ENCODE peak calls at places on chromosomes 6 and 20, in nine cellular contexts. G, K, A, B, L, Q, R, Z and M are unnamed samples.

GRCh38 chr6:117329926-117330325 is 64.6 kb downstream of the VGLL2 start:
- DNase-seq in G (no peak), K (no peak), A (no peak), B (no peak), L (no peak), Q (no peak), R (no peak), Z (no peak), M (no peak)

GRCh38 chr20:48191200-48191599 is 405.9 kb upstream of the SULF2 start:
- DNase-seq in G (no peak), K (no peak), A (no peak), B (no peak), L (no peak), Q (no peak), R (no peak), Z (peak; percentile 60), M (no peak)

GRCh38 chr20:21048841-21049273 is 57.3 kb downstream of the LINC00237 start:
- DNase-seq in G (peak; percentile 15), K (no peak), A (peak; percentile 33), B (peak; percentile 7), L (peak; percentile 28), Q (no peak), R (peak; percentile 50), Z (no peak), M (no peak)

GRCh38 chr6:158015545-158015944 is 33.9 kb downstream of the SYNJ2 start:
- DNase-seq in G (no peak), K (no peak), A (no peak), B (no peak), L (no peak), Q (no peak), R (no peak), Z (no peak), M (no peak)

GRCh38 chr6:140879861-140880260 is 1252.9 kb upstream of the GJE1 start:
- DNase-seq in G (no peak), K (peak; percentile 35), A (no peak), B (no peak), L (no peak), Q (peak; percentile 83), R (peak; percentile 8), Z (no peak), M (no peak)

GRCh38 chr6:2950713-2951112 is 20.7 kb downstream of the SERPINB6 start:
- DNase-seq in G (no peak), K (no peak), A (no peak), B (no peak), L (no peak), Q (no peak), R (no peak), Z (no peak), M (no peak)

GRCh38 chr6:41439524-41440418 is 104.4 kb downstream of the NCR2 start:
- DNase-seq in G (no peak), K (no peak), A (peak; percentile 32), B (no peak), L (no peak), Q (no peak), R (no peak), Z (no peak), M (no peak)

GRCh38 chr6:45704056-45704790 is 311.4 kb downstream of the CLIC5 start:
- DNase-seq in G (no peak), K (no peak), A (no peak), B (no peak), L (no peak), Q (peak; percentile 44), R (no peak), Z (no peak), M (no peak)

GRCh38 chr20:36460648-36461599 is 80.4 kb upstream of the MYL9 start:
- DNase-seq in G (peak; percentile 93), K (no peak), A (peak; percentile 88), B (peak; percentile 91), L (peak; percentile 88), Q (peak; percentile 84), R (peak; percentile 89), Z (peak; percentile 98), M (peak; percentile 96)

GRCh38 chr6:146027586-146028249 is 1.1 kb upstream of the GRM1 start:
- DNase-seq in G (peak; percentile 36), K (no peak), A (no peak), B (peak; percentile 17), L (no peak), Q (no peak), R (peak; percentile 1), Z (no peak), M (peak; percentile 69)

GRCh38 chr6:101391772-101392560 is 1.5 kb upstream of the GRIK2 start:
- DNase-seq in G (no peak), K (no peak), A (no peak), B (peak; percentile 71), L (no peak), Q (no peak), R (no peak), Z (no peak), M (peak; percentile 63)

GRCh38 chr20:56827763-56828162 is 198.7 kb downstream of the TFAP2C start:
- DNase-seq in G (no peak), K (no peak), A (no peak), B (no peak), L (no peak), Q (no peak), R (no peak), Z (no peak), M (no peak)